ENCODE peak calls at places on chromosomes 16 and 17, in six cellular contexts. One of them, this sample, is unnamed.
A peak's percentile ranks its signal among the peaks of the same experiment; 100 is the strongest.

GRCh38 chr16:22008215-22009142 is 568 bp downstream of the MOSMO start:
- DNase-seq in trophoblast cell: no peak
- DNase-seq in H1: peak; percentile 72
- DNase-seq in mesenchymal stem cell: peak; percentile 40
- DNase-seq in IMR-90: no peak
- DNase-seq in H9: no peak
- DNase-seq in this sample: no peak

GRCh38 chr17:11170901-11171300 is 70.1 kb upstream of the SHISA6 start:
- DNase-seq in trophoblast cell: no peak
- DNase-seq in IMR-90: no peak
- DNase-seq in H1: no peak
- DNase-seq in mesenchymal stem cell: no peak
- DNase-seq in H9: no peak
- DNase-seq in this sample: no peak

GRCh38 chr16:23962001-23962400 is 126.2 kb downstream of the PRKCB start:
- DNase-seq in IMR-90: no peak
- DNase-seq in trophoblast cell: no peak
- DNase-seq in mesenchymal stem cell: no peak
- DNase-seq in H1: peak; percentile 29
- DNase-seq in H9: no peak
- DNase-seq in this sample: no peak

GRCh38 chr16:67451061-67451703 is 20.3 kb downstream of the HSD11B2 start:
- DNase-seq in IMR-90: no peak
- DNase-seq in H1: no peak
- DNase-seq in mesenchymal stem cell: no peak
- DNase-seq in trophoblast cell: no peak
- DNase-seq in H9: no peak
- DNase-seq in this sample: no peak

GRCh38 chr17:77435272-77436057 is 294.7 kb downstream of the SEC14L1 start:
- DNase-seq in IMR-90: no peak
- DNase-seq in trophoblast cell: no peak
- DNase-seq in H9: no peak
- DNase-seq in mesenchymal stem cell: no peak
- DNase-seq in H1: peak; percentile 53
- DNase-seq in this sample: no peak

GRCh38 chr16:5523794-5524193 is 426.2 kb upstream of the EEF2KMT start:
- DNase-seq in H1: no peak
- DNase-seq in IMR-90: no peak
- DNase-seq in mesenchymal stem cell: no peak
- DNase-seq in H9: no peak
- DNase-seq in trophoblast cell: no peak
- DNase-seq in this sample: peak; percentile 84

GRCh38 chr17:6269474-6269873 is 165.4 kb downstream of the AIPL1 start:
- DNase-seq in IMR-90: peak; percentile 28
- DNase-seq in trophoblast cell: peak; percentile 9
- DNase-seq in mesenchymal stem cell: peak; percentile 49
- DNase-seq in H1: peak; percentile 80
- DNase-seq in H9: peak; percentile 69
- DNase-seq in this sample: peak; percentile 62

GRCh38 chr17:77036841-77037381 is 103.9 kb upstream of the SEC14L1 start:
- DNase-seq in H9: no peak
- DNase-seq in IMR-90: no peak
- DNase-seq in H1: no peak
- DNase-seq in mesenchymal stem cell: no peak
- DNase-seq in trophoblast cell: peak; percentile 99
- DNase-seq in this sample: no peak

GRCh38 chr17:73240561-73240960 is 21.1 kb downstream of the CPSF4L start:
- DNase-seq in H1: no peak
- DNase-seq in IMR-90: no peak
- DNase-seq in H9: no peak
- DNase-seq in trophoblast cell: peak; percentile 20
- DNase-seq in mesenchymal stem cell: no peak
- DNase-seq in this sample: no peak

GRCh38 chr17:19017401-19017800 is 12.8 kb upstream of the FAM83G start:
- DNase-seq in H9: no peak
- DNase-seq in trophoblast cell: no peak
- DNase-seq in H1: no peak
- DNase-seq in IMR-90: no peak
- DNase-seq in mesenchymal stem cell: no peak
- DNase-seq in this sample: no peak
- H3K4ac ChIP-seq in H9: no peak overlapping the region
- H3K4ac ChIP-seq in trophoblast cell: no peak overlapping the region
- H3K4ac ChIP-seq in H1: no peak overlapping the region
- H3K4ac ChIP-seq in IMR-90: no peak overlapping the region
- H3K4ac ChIP-seq in mesenchymal stem cell: no peak overlapping the region
- H3K4ac ChIP-seq in this sample: no peak overlapping the region

DNA sequence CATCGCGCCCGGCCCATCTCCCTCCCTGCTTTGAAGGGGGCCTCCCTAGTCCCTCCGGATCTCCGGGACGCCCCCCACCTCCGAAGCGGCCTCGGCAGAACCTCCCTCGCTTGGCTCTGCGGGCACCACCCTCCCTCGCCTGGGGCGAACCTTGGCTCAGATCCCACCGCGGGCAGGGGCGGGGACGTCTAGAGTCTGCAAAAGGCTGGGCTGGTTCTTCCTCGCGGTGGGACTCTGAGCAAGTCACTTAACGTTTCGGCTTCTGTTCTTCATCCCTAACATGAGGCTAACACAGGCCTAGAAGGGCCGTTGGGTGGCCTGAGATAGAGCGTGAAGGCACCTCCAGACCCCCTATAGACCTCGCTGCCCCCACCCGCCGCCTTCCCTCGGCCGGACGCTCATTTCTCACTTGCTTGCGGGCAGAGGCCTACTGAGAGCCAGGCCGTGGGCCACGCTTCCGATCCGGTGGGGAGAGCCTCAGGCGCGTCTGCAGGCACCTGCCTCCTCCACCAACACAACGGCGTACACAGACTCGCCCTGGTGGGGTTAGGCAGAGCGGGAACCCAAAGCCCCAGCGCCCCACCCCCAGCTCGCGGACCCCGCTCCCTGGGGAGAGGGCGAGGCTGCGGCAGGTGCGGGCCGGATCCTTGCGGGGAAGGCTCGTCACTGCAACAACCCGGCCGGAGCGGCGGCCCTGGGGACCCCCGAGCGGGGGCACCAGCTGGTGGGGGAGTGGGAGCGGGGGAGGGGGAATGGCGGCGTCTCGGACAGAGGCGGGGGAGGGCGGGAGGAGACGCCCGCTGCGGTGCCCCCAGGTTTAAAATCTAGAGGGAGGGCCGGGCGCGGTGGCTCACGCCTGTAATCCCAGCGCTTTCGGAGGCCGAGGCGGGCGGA is 5.4 kb downstream of the MYO1C start:
- DNase-seq in mesenchymal stem cell: peak; percentile 81
- DNase-seq in H9: peak; percentile 89
- DNase-seq in H1: peak; percentile 79
- DNase-seq in IMR-90: no peak
- DNase-seq in trophoblast cell: peak; percentile 94
- DNase-seq in this sample: peak; percentile 91
- H3K4me1 ChIP-seq in mesenchymal stem cell: peaks cover 50% of the 10 kb centered on the region
- H3K4me1 ChIP-seq in H9: no peaks in the 10 kb centered on the region
- H3K4me1 ChIP-seq in H1: no peaks in the 10 kb centered on the region
- H3K4me1 ChIP-seq in IMR-90: peaks cover 26% of the 10 kb centered on the region
- H3K4me1 ChIP-seq in trophoblast cell: peaks cover 28% of the 10 kb centered on the region
- H3K4me1 ChIP-seq in this sample: peaks cover 2% of the 10 kb centered on the region

GRCh38 chr17:28097901-28098300 is 55.4 kb downstream of the NLK start:
- DNase-seq in mesenchymal stem cell: no peak
- DNase-seq in H9: no peak
- DNase-seq in trophoblast cell: no peak
- DNase-seq in IMR-90: no peak
- DNase-seq in H1: no peak
- DNase-seq in this sample: no peak
- H3K4me2 ChIP-seq in mesenchymal stem cell: no peak overlapping the region
- H3K4me2 ChIP-seq in H9: no peak overlapping the region
- H3K4me2 ChIP-seq in trophoblast cell: no peak overlapping the region
- H3K4me2 ChIP-seq in IMR-90: no peak overlapping the region
- H3K4me2 ChIP-seq in H1: no peak overlapping the region
- H3K4me2 ChIP-seq in this sample: no peak overlapping the region

DNA sequence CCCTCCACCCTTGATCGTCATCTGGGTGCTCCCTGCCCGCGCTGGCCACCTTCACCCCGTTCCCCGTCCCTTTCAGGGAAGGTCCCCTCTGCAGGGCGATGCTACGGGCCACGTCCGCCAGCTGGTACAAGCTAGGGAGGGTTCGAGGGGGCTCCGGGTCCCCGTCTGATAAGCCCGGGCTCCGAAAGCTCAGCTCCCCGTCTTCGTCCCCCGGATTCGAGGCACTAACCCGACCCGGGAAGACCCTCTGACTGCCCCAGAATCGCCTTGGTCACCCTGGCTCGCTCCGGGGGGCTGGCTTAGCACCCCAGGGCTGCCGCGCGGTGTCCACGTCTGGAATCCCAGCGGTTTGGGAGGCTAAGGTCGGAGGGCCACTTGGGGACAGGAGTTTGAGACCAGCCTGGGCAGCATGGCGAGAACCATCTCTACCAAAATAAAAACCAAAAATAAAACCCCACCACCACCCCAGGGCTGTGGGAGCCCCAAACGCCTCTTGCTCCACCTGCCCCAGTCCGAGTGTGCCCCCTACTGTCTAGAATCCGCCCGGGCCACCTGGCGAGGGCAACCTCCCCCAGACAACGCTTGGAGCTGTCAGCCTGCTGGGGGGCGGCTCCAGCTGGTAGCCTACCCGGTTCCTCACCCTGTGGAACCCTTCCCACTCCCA is 1.1 kb upstream of the SLC43A2 start:
- DNase-seq in mesenchymal stem cell: no peak
- DNase-seq in H1: peak; percentile 84
- DNase-seq in IMR-90: peak; percentile 33
- DNase-seq in trophoblast cell: peak; percentile 52
- DNase-seq in H9: peak; percentile 86
- DNase-seq in this sample: peak; percentile 65
- H3K4ac ChIP-seq in mesenchymal stem cell: peak overlapping the region; percentile 29
- H3K4ac ChIP-seq in H1: no peak overlapping the region
- H3K4ac ChIP-seq in IMR-90: peak overlapping the region; percentile 44
- H3K4ac ChIP-seq in trophoblast cell: peak overlapping the region; percentile 19
- H3K4ac ChIP-seq in H9: no peak overlapping the region
- H3K4ac ChIP-seq in this sample: peak overlapping the region; percentile 29